ENCODE peak calls at places on chromosomes 4 and X, in ten cellular contexts. V, M, F, N, X, W, L, I, Q and E are unnamed samples.

GRCh38 chr4:25487155-25487554 is 110.1 kb downstream of the ANAPC4 start:
- DNase-seq in I (no peak), V (no peak), X (no peak), M (no peak), Q (no peak), F (no peak), N (no peak), L (no peak), W (no peak), E (no peak)

GRCh38 chrX:14729058-14729457 is 143.8 kb downstream of the FANCB start:
- DNase-seq in V (no peak), Q (no peak), N (no peak), I (no peak), L (no peak), X (no peak), M (no peak), W (peak), F (no peak), E (no peak)

GRCh38 chr4:150518559-150518958 is 63.4 kb upstream of the MAB21L2 start:
- DNase-seq in W (peak), M (no peak), L (peak), X (no peak), V (peak), N (no peak), I (no peak), Q (no peak), F (no peak), E (no peak)

GRCh38 chrX:9876205-9876604 is 90.0 kb downstream of the SHROOM2 start:
- DNase-seq in V (no peak), X (no peak), I (no peak), L (no peak), M (no peak), W (no peak), Q (no peak), F (no peak), N (no peak), E (no peak)

GRCh38 chr4:166816901-166817300 is 417.4 kb downstream of the SPOCK3 start:
- DNase-seq in N (peak), L (no peak), X (no peak), M (no peak), V (no peak), W (peak), I (no peak), Q (no peak), F (no peak), E (no peak)

GRCh38 chr4:96164814-96165351 is 325.0 kb downstream of the PDHA2 start:
- DNase-seq in W (peak), F (no peak), N (no peak), M (no peak), I (no peak), V (peak), Q (no peak), L (no peak), X (no peak), E (no peak)

GRCh38 chrX:97987979-97988378 is 1104.3 kb downstream of the RPA4 start:
- DNase-seq in L (no peak), X (no peak), Q (no peak), W (no peak), F (no peak), V (no peak), M (no peak), N (no peak), I (no peak), E (no peak)

GRCh38 chr4:140666889-140667614 is 89.1 kb downstream of the TBC1D9 start:
- DNase-seq in F (no peak), X (no peak), N (no peak), V (no peak), L (no peak), I (no peak), W (no peak), Q (peak), M (no peak), E (no peak)

GRCh38 chr4:151888367-151888866 is 127.6 kb upstream of the GATB start:
- DNase-seq in F (no peak), W (no peak), I (no peak), L (no peak), M (no peak), N (no peak), Q (peak), X (no peak), V (no peak), E (peak)

GRCh38 chrX:10529344-10529743 is 91.0 kb downstream of the MID1 start:
- DNase-seq in W (peak), M (peak), N (no peak), I (no peak), Q (no peak), V (no peak), F (no peak), L (peak), X (no peak), E (no peak)

GRCh38 chrX:49184294-49185061 is 1.7 kb downstream of the PRICKLE3 start:
- DNase-seq in Q (peak), I (peak), X (peak), V (peak), L (peak), M (peak), F (peak), N (peak), W (peak), E (peak)

GRCh38 chr4:40736910-40737309 is 12.8 kb upstream of the NSUN7 start:
- DNase-seq in X (no peak), N (no peak), I (no peak), L (no peak), V (peak), M (peak), F (no peak), Q (peak), W (peak), E (peak)

GRCh38 chrX:135436966-135437866 is 15.5 kb downstream of the SMIM10L2A start:
- DNase-seq in F (no peak), V (no peak), L (no peak), M (no peak), I (no peak), X (no peak), Q (no peak), N (peak), W (no peak), E (no peak)

GRCh38 chr4:83996254-83996653 is 460.3 kb downstream of the GPAT3 start:
- DNase-seq in L (no peak), M (no peak), I (no peak), F (no peak), V (no peak), X (no peak), N (no peak), Q (no peak), W (no peak), E (no peak)

GRCh38 chrX:135388841-135389240 is 32.9 kb upstream of the SMIM10L2A start:
- DNase-seq in M (no peak), N (no peak), Q (no peak), W (no peak), V (no peak), I (no peak), L (no peak), X (no peak), F (no peak), E (no peak)

GRCh38 chr4:62231994-62232393 is 1031.9 kb downstream of the ADGRL3 start:
- DNase-seq in I (no peak), V (no peak), N (no peak), F (no peak), M (no peak), X (no peak), W (no peak), L (no peak), Q (no peak), E (no peak)

GRCh38 chrX:129965166-129965565 is 17.3 kb upstream of the BCORL1 start:
- DNase-seq in X (no peak), W (no peak), I (no peak), L (no peak), Q (no peak), F (no peak), N (no peak), M (no peak), V (no peak), E (no peak)

GRCh38 chr4:24734511-24734910 is 60.9 kb upstream of the SOD3 start:
- DNase-seq in I (no peak), W (peak), Q (no peak), N (no peak), X (no peak), L (no peak), M (no peak), F (no peak), V (no peak), E (no peak)

GRCh38 chrX:79413963-79414362 is 46.8 kb upstream of the ITM2A start:
- DNase-seq in X (no peak), W (no peak), N (no peak), V (no peak), F (no peak), I (no peak), M (no peak), L (no peak), Q (no peak), E (no peak)

GRCh38 chrX:154381271-154381670 is 2.2 kb downstream of the EMD start:
- DNase-seq in F (no peak), X (no peak), I (no peak), W (no peak), M (no peak), Q (no peak), V (no peak), N (no peak), L (no peak), E (no peak)

GRCh38 chrX:131801911-131802310 is 221.2 kb upstream of the STK26 start:
- DNase-seq in Q (no peak), I (no peak), M (no peak), W (no peak), L (no peak), X (no peak), V (no peak), F (no peak), N (no peak), E (no peak)

GRCh38 chr4:88077911-88078310 is 70.5 kb downstream of the PKD2 start:
- DNase-seq in V (no peak), X (no peak), W (peak), M (no peak), N (peak), F (no peak), I (no peak), L (no peak), Q (no peak), E (no peak)

GRCh38 chr4:148800943-148801342 is 358.7 kb upstream of the NR3C2 start:
- DNase-seq in N (no peak), W (no peak), X (no peak), V (no peak), F (no peak), M (peak), L (no peak), I (no peak), Q (no peak), E (no peak)

GRCh38 chr4:25635501-25635900 is 20.1 kb upstream of the SLC34A2 start:
- DNase-seq in I (no peak), X (no peak), Q (no peak), M (no peak), N (no peak), F (no peak), V (peak), L (no peak), W (no peak), E (no peak)

GRCh38 chrX:16651422-16651821 is 1.5 kb downstream of the S100G start:
- DNase-seq in Q (no peak), V (no peak), W (no peak), I (no peak), N (no peak), M (no peak), X (no peak), L (no peak), F (no peak), E (no peak)

DNA sequence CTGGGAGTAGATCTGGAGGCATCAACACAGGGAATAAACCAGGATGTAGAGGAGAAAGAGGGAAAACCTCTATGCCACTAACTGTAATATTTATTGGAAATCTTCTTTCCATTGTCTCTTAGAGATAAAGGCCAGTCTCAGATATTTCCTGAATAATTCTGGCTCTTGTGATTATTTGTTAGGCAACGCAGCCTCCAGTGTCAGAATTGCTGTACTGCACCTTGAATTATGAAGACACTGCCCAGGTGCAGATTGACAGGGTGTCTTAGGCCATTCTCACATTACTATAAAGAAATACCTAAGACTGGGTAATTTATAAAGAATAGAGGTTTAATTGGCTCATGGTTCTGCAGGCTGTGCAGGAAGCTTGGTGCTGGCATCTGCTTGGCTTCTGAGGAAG is 100.7 kb upstream of the ZDHHC15 start:
- DNase-seq in N (no peak), I (no peak), M (peak), F (no peak), Q (no peak), V (no peak), L (no peak), X (no peak), W (no peak), E (no peak)
- TF ChIP-seq CTCF in N (no peak), I (no peak), M (no peak), F (no peak), Q (no peak), V (no peak), L (no peak), X (peak), W (no peak), E (no peak)

GRCh38 chr4:153725070-153725810 is 34.6 kb downstream of the RNF175 start:
- DNase-seq in F (no peak), X (no peak), Q (no peak), I (no peak), V (no peak), W (peak), M (no peak), L (no peak), N (no peak), E (no peak)
- TF ChIP-seq CTCF in F (no peak), X (no peak), Q (no peak), I (no peak), V (no peak), W (no peak), M (no peak), L (no peak), N (no peak), E (no peak)

DNA sequence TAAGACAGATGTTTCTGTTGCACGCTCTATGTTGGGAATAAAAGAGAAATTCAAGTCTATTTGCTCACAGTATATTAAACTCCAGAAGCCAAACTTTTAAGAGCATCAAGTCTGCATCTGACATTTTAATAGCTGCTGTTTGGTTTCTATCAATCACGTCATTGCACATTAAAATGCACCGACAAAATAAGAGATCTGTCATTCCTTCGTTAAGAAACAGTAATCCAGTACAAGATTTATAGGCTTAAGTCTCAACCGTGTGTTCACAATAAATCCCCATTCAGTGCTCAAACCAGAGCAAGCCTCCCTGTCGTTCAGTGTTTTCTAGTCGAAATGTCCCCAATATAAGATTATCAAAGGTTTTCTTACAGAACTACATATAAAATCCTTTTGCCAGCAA is 89.0 kb upstream of the BMPR1B start:
- DNase-seq in I (no peak), F (no peak), V (no peak), X (no peak), Q (no peak), N (no peak), W (no peak), L (no peak), M (no peak), E (no peak)
- TF ChIP-seq CTCF in I (no peak), F (no peak), V (no peak), X (no peak), Q (no peak), N (no peak), W (no peak), L (no peak), M (no peak), E (no peak)

GRCh38 chr4:48180234-48180633 is 46.2 kb upstream of the TXK start:
- DNase-seq in M (peak), V (no peak), N (no peak), X (no peak), W (no peak), L (no peak), Q (no peak), F (no peak), I (no peak), E (no peak)
- TF ChIP-seq CTCF in M (no peak), V (no peak), N (no peak), X (no peak), W (no peak), L (no peak), Q (no peak), F (no peak), I (no peak), E (no peak)

DNA sequence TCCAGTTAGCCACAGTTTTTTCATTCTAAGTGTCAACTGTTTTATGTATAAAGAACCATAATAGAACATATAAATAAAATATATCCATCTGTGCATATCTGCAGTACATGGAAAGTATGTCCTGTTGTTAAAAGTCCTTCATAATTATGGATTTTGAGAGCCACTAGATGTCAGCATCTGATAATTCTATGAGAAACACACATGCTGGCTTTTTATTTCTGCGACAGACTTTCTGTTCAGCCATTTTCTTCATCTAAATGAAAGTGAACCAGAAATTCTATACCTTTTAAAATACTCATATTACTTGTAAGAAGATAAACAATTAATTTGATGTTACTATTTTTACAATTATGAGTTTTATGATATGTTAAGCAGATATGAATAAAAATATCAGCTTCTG is 251.4 kb downstream of the GPM6A start:
- DNase-seq in L (no peak), M (peak), F (no peak), V (no peak), X (no peak), Q (peak), N (no peak), W (peak), I (no peak), E (no peak)
- TF ChIP-seq CTCF in L (no peak), M (no peak), F (no peak), V (peak), X (no peak), Q (peak), N (no peak), W (no peak), I (no peak), E (no peak)

GRCh38 chr4:78056265-78057129 is 626 bp upstream of the FRAS1 start:
- DNase-seq in X (peak), N (peak), Q (peak), M (peak), W (peak), F (peak), I (peak), L (peak), V (peak), E (peak)
- TF ChIP-seq CTCF in X (no peak), N (no peak), Q (no peak), M (no peak), W (no peak), F (no peak), I (peak), L (peak), V (no peak), E (no peak)

DNA sequence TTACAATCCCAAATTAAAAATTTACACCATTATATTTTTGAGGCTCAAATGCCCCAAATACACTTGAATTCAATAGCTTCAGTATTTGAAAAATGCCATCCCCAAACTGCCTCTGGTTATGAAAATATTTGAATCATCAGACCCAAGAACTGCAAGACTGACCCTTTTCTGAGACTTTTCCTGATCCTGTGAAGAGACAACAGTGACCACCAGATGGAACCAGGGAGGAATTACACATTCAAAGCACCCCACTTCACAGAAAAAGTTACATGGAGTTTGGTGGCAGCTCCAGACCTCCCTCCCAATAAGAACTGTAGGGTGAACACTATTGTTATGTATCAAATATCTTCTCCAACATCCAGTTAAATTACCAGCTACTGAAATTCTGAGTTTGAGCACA is 44.0 kb upstream of the SCD5 start:
- DNase-seq in W (peak), M (peak), X (no peak), L (peak), I (no peak), F (no peak), Q (no peak), N (no peak), V (peak), E (no peak)
- TF ChIP-seq CTCF in W (peak), M (peak), X (no peak), L (peak), I (no peak), F (no peak), Q (no peak), N (no peak), V (peak), E (no peak)

GRCh38 chrX:56928546-56928945 is 66.8 kb downstream of the SPIN3 start:
- DNase-seq in X (no peak), L (no peak), M (no peak), N (no peak), F (no peak), V (no peak), I (no peak), W (no peak), Q (no peak), E (no peak)
- TF ChIP-seq CTCF in X (no peak), L (no peak), M (no peak), N (no peak), F (no peak), V (no peak), I (no peak), W (no peak), Q (no peak), E (no peak)

GRCh38 chr4:46274717-46275116 is 115.2 kb downstream of the GABRA2 start:
- DNase-seq in X (no peak), I (no peak), W (no peak), N (no peak), Q (no peak), V (no peak), F (no peak), M (peak), L (no peak), E (no peak)
- TF ChIP-seq CTCF in X (no peak), I (no peak), W (no peak), N (no peak), Q (peak), V (no peak), F (no peak), M (no peak), L (no peak), E (no peak)